ENCODE peak calls at places on chromosomes 3 and 15, in seven cellular contexts. Z is cardiac muscle cell; U is BJ; C is CD8-positive, alpha-beta T cell; Y is epithelial cell of esophagus; P is choroid plexus epithelial cell; R is pancreas. G is an unnamed sample.

GRCh38 chr3:155970406-155970805 is 100.0 kb downstream of the GMPS start:
- DNase-seq in Z (no peak), U (no peak), C (no peak), Y (no peak), P (peak), R (no peak), G (no peak)

GRCh38 chr15:98322551-98322950 is 325.8 kb upstream of the IGF1R start:
- DNase-seq in Z (no peak), U (no peak), C (no peak), Y (peak), P (no peak), R (no peak), G (no peak)

GRCh38 chr15:56608140-56608778 is 125.0 kb downstream of the ZNF280D start:
- DNase-seq in Z (no peak), U (no peak), C (no peak), Y (no peak), P (peak), R (no peak), G (no peak)

GRCh38 chr15:78850926-78851600 is 21.6 kb upstream of the MORF4L1 start:
- DNase-seq in Z (peak), U (no peak), C (no peak), Y (no peak), P (no peak), R (no peak), G (no peak)

GRCh38 chr15:38226867-38227266 is 25.8 kb upstream of the SPRED1 start:
- DNase-seq in Z (peak), U (no peak), C (no peak), Y (peak), P (peak), R (peak), G (peak)

GRCh38 chr3:127651516-127652172 is 21.1 kb upstream of the ABTB1 start:
- DNase-seq in Z (no peak), U (no peak), C (no peak), Y (no peak), P (no peak), R (no peak), G (no peak)

GRCh38 chr15:48101376-48101961 is 19.3 kb upstream of the SLC24A5 start:
- DNase-seq in Z (no peak), U (no peak), C (no peak), Y (no peak), P (no peak), R (no peak), G (no peak)

GRCh38 chr3:36560685-36561084 is 180.4 kb downstream of the STAC start:
- DNase-seq in Z (no peak), U (no peak), C (no peak), Y (no peak), P (no peak), R (no peak), G (no peak)

GRCh38 chr15:62109457-62109856 is 42.7 kb downstream of the C2CD4A start:
- DNase-seq in Z (no peak), U (no peak), C (no peak), Y (no peak), P (no peak), R (no peak), G (no peak)

GRCh38 chr3:87426916-87427315 is 150.5 kb upstream of the POU1F1 start:
- DNase-seq in Z (no peak), U (no peak), C (no peak), Y (peak), P (no peak), R (no peak), G (peak)

GRCh38 chr15:99424131-99424571 is 141.6 kb upstream of the MEF2A start:
- DNase-seq in Z (no peak), U (no peak), C (no peak), Y (no peak), P (no peak), R (no peak), G (no peak)

GRCh38 chr15:66842710-66843441 is 140.8 kb downstream of the SMAD6 start:
- DNase-seq in Z (peak), U (no peak), C (no peak), Y (peak), P (peak), R (peak), G (peak)

GRCh38 chr3:183134844-183135243 is 27.7 kb downstream of the LAMP3 start:
- DNase-seq in Z (no peak), U (no peak), C (no peak), Y (no peak), P (no peak), R (no peak), G (peak)

GRCh38 chr3:194225988-194226663 is 90.2 kb downstream of the HES1 start:
- DNase-seq in Z (no peak), U (no peak), C (no peak), Y (peak), P (no peak), R (no peak), G (no peak)

GRCh38 chr15:65072027-65072426 is 4.2 kb upstream of the RASL12 start:
- DNase-seq in Z (no peak), U (no peak), C (no peak), Y (no peak), P (no peak), R (no peak), G (peak)

GRCh38 chr3:110272525-110272924 is 799.1 kb upstream of the NECTIN3 start:
- DNase-seq in Z (peak), U (no peak), C (no peak), Y (no peak), P (no peak), R (no peak), G (no peak)

GRCh38 chr15:36449084-36449661 is 130.3 kb upstream of the CDIN1 start:
- DNase-seq in Z (peak), U (no peak), C (no peak), Y (no peak), P (no peak), R (no peak), G (no peak)

GRCh38 chr15:41513282-41514227 is at the start of gene LTK:
- DNase-seq in Z (peak), U (no peak), C (no peak), Y (no peak), P (no peak), R (no peak), G (no peak)

GRCh38 chr3:42690766-42691680 is 5.7 kb downstream of the KLHL40 start:
- DNase-seq in Z (no peak), U (no peak), C (no peak), Y (peak), P (no peak), R (no peak), G (no peak)

GRCh38 chr15:74196175-74196574 is 6.4 kb downstream of the STRA6 start:
- DNase-seq in Z (peak), U (peak), C (no peak), Y (peak), P (peak), R (no peak), G (peak)

GRCh38 chr15:38509152-38509551 is 55.2 kb downstream of the FAM98B start:
- DNase-seq in Z (no peak), U (no peak), C (no peak), Y (no peak), P (no peak), R (no peak), G (no peak)

GRCh38 chr3:49182682-49183081 is 11.3 kb downstream of the KLHDC8B start:
- DNase-seq in Z (no peak), U (no peak), C (no peak), Y (no peak), P (no peak), R (no peak), G (no peak)

GRCh38 chr3:4814302-4814903 is 164.8 kb upstream of the BHLHE40 start:
- DNase-seq in Z (no peak), U (no peak), C (no peak), Y (no peak), P (peak), R (no peak), G (peak)

GRCh38 chr3:10703875-10704274 is 112.2 kb upstream of the SLC6A11 start:
- DNase-seq in Z (peak), U (no peak), C (no peak), Y (peak), P (peak), R (no peak), G (peak)

GRCh38 chr3:152556731-152557254 is 278.1 kb upstream of the P2RY1 start:
- DNase-seq in Z (peak), U (no peak), C (no peak), Y (peak), P (peak), R (no peak), G (peak)

GRCh38 chr15:26667222-26667988 is 105.5 kb downstream of the GABRB3 start:
- DNase-seq in Z (no peak), U (no peak), C (no peak), Y (peak), P (no peak), R (peak), G (no peak)

GRCh38 chr15:77148191-77148590 is 77.3 kb upstream of the TSPAN3 start:
- DNase-seq in Z (no peak), U (no peak), C (no peak), Y (no peak), P (no peak), R (no peak), G (no peak)

GRCh38 chr15:66630801-66631351 is 65.1 kb upstream of the LCTL start:
- DNase-seq in Z (peak), U (no peak), C (no peak), Y (no peak), P (no peak), R (no peak), G (peak)

GRCh38 chr3:55065331-55065730 is 137.5 kb upstream of the LRTM1 start:
- DNase-seq in Z (no peak), U (no peak), C (no peak), Y (no peak), P (no peak), R (no peak), G (no peak)

DNA sequence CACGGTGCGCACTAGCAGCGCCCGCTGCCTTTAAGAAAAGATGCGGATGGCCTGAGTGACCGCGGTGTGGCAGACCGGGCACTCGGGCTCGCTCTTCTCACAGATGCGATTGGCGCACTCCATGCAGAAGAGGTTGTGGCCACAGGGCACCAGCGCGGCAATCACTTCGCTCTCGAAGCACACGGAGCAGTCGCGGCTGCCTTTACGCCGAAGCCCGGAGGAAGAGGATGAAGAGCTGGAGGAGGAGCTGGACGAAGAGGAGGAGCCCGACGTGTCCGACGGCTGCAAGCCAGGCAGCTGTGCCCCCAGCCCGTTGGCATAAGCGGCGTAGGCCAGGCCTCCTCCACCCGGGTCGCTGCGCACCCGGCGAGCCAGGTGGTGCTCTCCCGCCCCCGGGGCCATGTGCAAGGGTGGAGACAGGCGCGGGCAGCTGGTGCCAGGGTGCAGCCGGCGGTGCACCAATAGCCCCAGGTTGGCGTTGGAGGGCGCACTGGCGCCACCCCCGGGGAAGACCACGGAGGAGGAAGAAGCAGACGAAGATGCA is 2.6 kb downstream of the MEX3B start:
- DNase-seq in Z (no peak), U (no peak), C (no peak), Y (no peak), P (no peak), R (no peak), G (no peak)
- TF ChIP-seq CTCF in Z (no peak), U (no peak), C (no peak), Y (no peak), P (no peak), R (no peak), G (no peak)

GRCh38 chr3:187101184-187102072 is 37.9 kb downstream of the RPL39L start:
- DNase-seq in Z (peak), U (peak), C (peak), Y (peak), P (peak), R (peak), G (peak)

GRCh38 chr3:187104342-187104741 is 35.0 kb downstream of the RPL39L start:
- DNase-seq in Z (no peak), U (no peak), C (no peak), Y (no peak), P (no peak), R (no peak), G (peak)

GRCh38 chr3:187104956-187105355 is 34.3 kb downstream of the RPL39L start:
- DNase-seq in Z (no peak), U (no peak), C (peak), Y (no peak), P (no peak), R (no peak), G (peak)

GRCh38 chr3:187103251-187103650 is 36.0 kb downstream of the RPL39L start:
- DNase-seq in Z (no peak), U (no peak), C (no peak), Y (no peak), P (no peak), R (no peak), G (no peak)

GRCh38 chr3:187102073-187102634 is 37.1 kb downstream of the RPL39L start:
- DNase-seq in Z (no peak), U (no peak), C (no peak), Y (no peak), P (no peak), R (no peak), G (no peak)
- H3K4me3 ChIP-seq in Z (no peak), U (peak), C (no peak), Y (no peak), P (peak), R (no peak), G (peak)

GRCh38 chr15:51917493-51917892 is 54.1 kb downstream of the LEO1 start:
- DNase-seq in Z (peak), U (no peak), C (no peak), Y (peak), P (peak), R (no peak), G (peak)
- TF ChIP-seq CTCF in Z (peak), U (peak), C (no peak), Y (peak), P (peak), R (no peak), G (peak)

GRCh38 chr3:29279276-29279675 is 1.6 kb upstream of the RBMS3 start:
- DNase-seq in Z (peak), U (no peak), C (no peak), Y (no peak), P (no peak), R (no peak), G (no peak)
- H3K4me3 ChIP-seq in Z (no peak), U (no peak), C (no peak), Y (no peak), P (no peak), R (no peak), G (peak)

GRCh38 chr3:196519738-196520122 is 4.6 kb upstream of the SMCO1 start:
- DNase-seq in Z (no peak), U (no peak), C (no peak), Y (no peak), P (no peak), R (no peak), G (no peak)

GRCh38 chr3:196528639-196529233 is 13.6 kb upstream of the SMCO1 start:
- DNase-seq in Z (peak), U (no peak), C (peak), Y (peak), P (peak), R (peak), G (peak)

GRCh38 chr3:196523841-196524240 is 8.7 kb upstream of the SMCO1 start:
- DNase-seq in Z (no peak), U (no peak), C (no peak), Y (no peak), P (no peak), R (no peak), G (no peak)

GRCh38 chr3:196524527-196524926 is 9.4 kb upstream of the SMCO1 start:
- DNase-seq in Z (no peak), U (no peak), C (no peak), Y (peak), P (peak), R (no peak), G (peak)

DNA sequence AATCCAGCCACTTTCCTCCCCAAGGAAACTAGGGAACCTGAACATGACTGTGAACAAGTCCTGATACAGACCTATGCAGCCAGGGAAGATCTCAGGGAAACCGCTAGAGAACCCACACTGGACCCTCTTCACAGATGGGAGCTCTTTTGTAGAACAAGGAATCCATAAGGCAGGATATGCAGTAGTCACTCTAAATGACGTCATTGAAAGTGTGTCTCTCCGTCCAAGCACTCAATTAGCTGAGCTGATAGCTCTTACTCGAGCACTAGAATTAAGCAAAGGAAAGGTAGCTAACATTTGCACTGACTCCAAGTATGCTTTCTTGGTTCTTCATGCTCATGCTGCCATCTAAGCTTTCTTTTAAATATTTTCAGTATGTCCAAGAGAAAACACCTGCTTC is 10.0 kb upstream of the SMCO1 start:
- DNase-seq in Z (no peak), U (no peak), C (no peak), Y (no peak), P (no peak), R (no peak), G (no peak)
- TF ChIP-seq CTCF in Z (no peak), U (no peak), C (no peak), Y (no peak), P (no peak), R (no peak), G (no peak)

GRCh38 chr3:11721114-11721440 is 77.4 kb upstream of the VGLL4 start:
- DNase-seq in Z (peak), U (no peak), C (no peak), Y (no peak), P (peak), R (no peak), G (no peak)
- H3K4me3 ChIP-seq in Z (no peak), U (peak), C (no peak), Y (peak), P (peak), R (peak), G (no peak)

GRCh38 chr3:46449755-46450552 is 14.8 kb downstream of the LTF start:
- DNase-seq in Z (no peak), U (no peak), C (no peak), Y (peak), P (peak), R (no peak), G (no peak)
- TF ChIP-seq CTCF in Z (peak), U (peak), C (peak), Y (peak), P (peak), R (peak), G (peak)

G was measured in cardiac fibroblast.